ENCODE peak calls at places on chromosomes 11 and 22, in six cellular contexts. G is IMR-90, A is fibroblast of lung, H is hepatocyte, Q is GM23248, Z is H1. J is an unnamed sample.

GRCh38 chr11:9691865-9692264 is 28.0 kb downstream of the SWAP70 start:
- DNase-seq in G (peak), A (peak), H (no peak), Q (peak), Z (no peak), J (no peak)

GRCh38 chr11:7599209-7599608 is 74.1 kb downstream of the CYB5R2 start:
- DNase-seq in G (no peak), A (no peak), H (no peak), Q (no peak), Z (no peak), J (no peak)

GRCh38 chr11:94658386-94658785 is 91.2 kb downstream of the PIWIL4 start:
- DNase-seq in G (no peak), A (no peak), H (no peak), Q (no peak), Z (no peak), J (no peak)

GRCh38 chr11:128767518-128767917 is 73.6 kb downstream of the FLI1 start:
- DNase-seq in G (peak), A (no peak), H (no peak), Q (peak), Z (no peak), J (no peak)

GRCh38 chr22:47284822-47285221 is 522.4 kb downstream of the TBC1D22A start:
- DNase-seq in G (no peak), A (no peak), H (no peak), Q (no peak), Z (no peak), J (no peak)

GRCh38 chr11:12675951-12676711 is 1.9 kb downstream of the TEAD1 start:
- DNase-seq in G (peak), A (peak), H (peak), Q (peak), Z (no peak), J (no peak)

GRCh38 chr11:14242198-14242597 is 116.8 kb downstream of the RRAS2 start:
- DNase-seq in G (no peak), A (no peak), H (no peak), Q (no peak), Z (no peak), J (no peak)

GRCh38 chr11:68215087-68215445 is 2.0 kb upstream of the KMT5B start:
- DNase-seq in G (no peak), A (no peak), H (no peak), Q (no peak), Z (no peak), J (no peak)

GRCh38 chr11:131982154-131982553 is 611.7 kb downstream of the NTM start:
- DNase-seq in G (no peak), A (no peak), H (no peak), Q (no peak), Z (peak), J (no peak)

GRCh38 chr11:102647430-102647829 is 22.3 kb upstream of the MMP20 start:
- DNase-seq in G (peak), A (no peak), H (no peak), Q (peak), Z (no peak), J (no peak)
- H3K4me3 ChIP-seq in G (no peak), A (no peak), H (no peak), Q (no peak), Z (no peak), J (no peak)

GRCh38 chr11:119121008-119121810 is at the start of gene HINFP:
- DNase-seq in G (peak), A (peak), H (peak), Q (peak), Z (peak), J (peak)

GRCh38 chr11:119130662-119131061 is 9.3 kb downstream of the HINFP start:
- DNase-seq in G (peak), A (no peak), H (no peak), Q (no peak), Z (no peak), J (no peak)

GRCh38 chr11:119121811-119122124 is 388 bp downstream of the HINFP start:
- DNase-seq in G (no peak), A (no peak), H (no peak), Q (peak), Z (no peak), J (no peak)

GRCh38 chr11:119125849-119126248 is 4.5 kb downstream of the HINFP start:
- DNase-seq in G (no peak), A (no peak), H (no peak), Q (no peak), Z (no peak), J (no peak)

GRCh38 chr11:119126675-119127268 is 5.4 kb downstream of the HINFP start:
- DNase-seq in G (no peak), A (no peak), H (no peak), Q (no peak), Z (no peak), J (no peak)
- H3K4me2 ChIP-seq in G (no peak), A (no peak), H (no peak), Q (no peak), Z (no peak), J (no peak)

GRCh38 chr11:73944901-73945300 is 5.9 kb upstream of the DNAJB13 start:
- DNase-seq in G (no peak), A (no peak), H (no peak), Q (no peak), Z (no peak), J (no peak)
- H3K4me3 ChIP-seq in G (no peak), A (no peak), H (no peak), Q (no peak), Z (no peak), J (no peak)

GRCh38 chr11:59960502-59961381 is 3.1 kb upstream of the OOSP4A start:
- DNase-seq in G (no peak), A (no peak), H (peak), Q (no peak), Z (no peak), J (no peak)
- H3K4me2 ChIP-seq in G (no peak), A (no peak), H (no peak), Q (no peak), Z (no peak), J (no peak)

DNA sequence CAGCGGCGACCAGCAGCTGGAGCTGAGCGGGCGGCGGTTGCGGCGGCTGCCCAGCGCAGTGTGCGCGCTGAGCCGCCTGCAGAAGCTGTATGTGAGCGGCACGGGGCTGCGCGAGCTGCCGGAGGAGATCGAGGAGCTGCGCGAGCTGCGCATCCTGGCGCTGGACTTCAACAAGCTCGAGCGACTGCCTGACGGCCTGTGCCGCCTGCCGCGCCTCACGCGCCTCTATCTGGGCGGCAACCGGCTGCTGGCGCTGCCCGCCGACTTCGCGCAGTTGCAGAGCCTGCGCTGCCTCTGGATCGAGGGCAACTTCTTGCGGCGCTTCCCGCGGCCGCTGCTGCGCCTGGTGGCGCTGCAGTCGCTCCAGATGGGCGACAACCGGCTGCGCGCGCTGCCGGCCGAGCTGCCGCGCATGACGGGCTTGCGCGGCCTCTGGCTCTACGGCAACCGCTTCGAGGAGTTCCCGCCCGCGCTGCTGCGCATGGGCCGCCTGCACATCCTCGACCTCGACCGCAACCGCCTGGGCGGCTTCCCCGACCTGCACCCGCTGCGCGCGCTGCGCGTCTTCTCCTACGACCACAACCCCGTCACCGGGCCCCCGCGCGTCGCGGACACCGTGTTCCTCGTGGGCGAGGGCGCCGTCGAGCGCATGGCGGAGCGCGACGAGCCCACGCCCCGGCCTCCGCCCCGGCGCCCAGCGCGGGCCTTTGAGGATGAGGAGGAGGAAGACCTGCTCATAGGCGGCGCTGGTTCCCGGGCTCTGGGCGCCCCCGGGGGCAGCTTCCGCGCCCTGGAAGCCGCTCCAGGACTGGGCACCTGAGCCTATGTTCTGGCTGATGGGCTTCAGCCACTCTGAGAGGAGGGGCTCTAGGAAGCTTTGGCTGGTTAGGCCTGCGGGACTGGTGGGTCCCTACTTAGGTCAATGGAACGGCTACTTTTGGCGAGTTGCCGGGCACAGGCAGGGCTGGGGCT is 795 bp downstream of the LRRC10B start:
- DNase-seq in G (peak), A (peak), H (peak), Q (peak), Z (peak), J (no peak)
- H3K4me3 ChIP-seq in G (no peak), A (peak), H (no peak), Q (peak), Z (peak), J (no peak)

DNA sequence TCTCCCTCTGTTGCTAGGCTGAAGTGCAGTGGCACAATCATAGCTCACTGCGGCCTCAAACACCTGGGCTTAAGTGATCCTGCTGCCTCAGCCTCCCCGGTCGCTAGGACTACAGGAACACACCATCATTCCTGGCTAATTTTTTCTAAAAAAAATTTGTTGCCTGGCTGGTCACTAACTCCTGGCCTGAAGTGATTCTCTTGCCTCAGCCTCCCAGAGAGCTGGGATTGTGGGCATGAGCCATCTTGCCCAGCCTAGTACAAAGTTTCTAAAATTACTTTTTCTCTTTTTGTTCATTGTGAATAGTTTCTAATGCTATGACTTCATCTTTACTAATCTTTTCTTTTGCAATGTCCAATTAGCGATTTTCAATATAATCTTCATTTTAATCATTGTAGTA is 12.5 kb downstream of the RBM7 start:
- DNase-seq in G (no peak), A (no peak), H (no peak), Q (no peak), Z (no peak), J (no peak)
- H3K4me2 ChIP-seq in G (no peak), A (no peak), H (no peak), Q (no peak), Z (no peak), J (no peak)

GRCh38 chr22:26672060-26672471 is 14.7 kb downstream of the MIAT start:
- DNase-seq in G (no peak), A (no peak), H (no peak), Q (no peak), Z (no peak), J (no peak)
- H3K4me3 ChIP-seq in G (peak), A (peak), H (no peak), Q (peak), Z (peak), J (no peak)

DNA sequence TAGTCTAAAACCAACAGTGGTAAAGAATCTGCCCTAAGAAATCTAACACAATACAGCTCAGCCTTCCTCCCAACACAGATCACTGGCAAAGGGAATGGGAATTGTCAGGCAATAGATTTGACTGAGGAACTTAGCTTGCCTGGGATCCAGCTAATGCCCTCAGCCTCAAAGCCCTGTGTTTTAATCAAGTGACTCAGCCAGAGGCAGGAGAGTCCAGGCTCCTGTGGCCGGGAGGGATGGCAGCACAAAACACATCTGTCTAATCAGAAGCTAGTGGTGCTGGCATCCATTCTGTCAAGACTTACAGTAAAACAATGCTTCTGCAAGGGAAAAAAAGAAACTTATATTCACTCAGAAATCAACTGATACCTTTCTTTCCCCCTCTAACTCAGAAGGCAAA is 5.6 kb downstream of the SYTL2 start:
- DNase-seq in G (peak), A (no peak), H (no peak), Q (peak), Z (no peak), J (no peak)
- H3K4me2 ChIP-seq in G (no peak), A (no peak), H (no peak), Q (no peak), Z (no peak), J (no peak)